ENCODE peak calls at places on chromosomes 16 and 17, in seven cellular contexts. A is brain microvascular endothelial cell, N is upper lobe of right lung, C is HL-60, F is foreskin fibroblast, S is transverse colon, T is heart left ventricle. J is an unnamed sample.

GRCh38 chr17:622356-622755 is 92.3 kb downstream of the VPS53 start:
- DNase-seq in F (no peak), T (no peak), N (no peak), A (peak), C (no peak), S (no peak), J (no peak)

GRCh38 chr16:48053346-48053745 is 102.4 kb downstream of the ABCC12 start:
- DNase-seq in N (peak), T (no peak), F (peak), C (no peak), S (no peak), A (peak), J (no peak)

GRCh38 chr17:61813211-61813610 is 50.1 kb downstream of the BRIP1 start:
- DNase-seq in A (no peak), N (no peak), S (no peak), C (no peak), F (no peak), T (no peak), J (no peak)

GRCh38 chr16:30084816-30085159 is 6.9 kb downstream of the TBX6 start:
- DNase-seq in N (no peak), F (no peak), T (no peak), S (no peak), A (no peak), C (no peak), J (no peak)

GRCh38 chr17:41984454-41984853 is 17.9 kb downstream of the CNP start:
- DNase-seq in A (no peak), T (no peak), F (no peak), C (no peak), N (no peak), S (no peak), J (no peak)

GRCh38 chr17:79630120-79630519 is 19.3 kb upstream of the RBFOX3 start:
- DNase-seq in C (no peak), A (no peak), T (peak), S (no peak), N (peak), F (no peak), J (peak)

GRCh38 chr17:5642752-5643151 is 58.4 kb upstream of the NLRP1 start:
- DNase-seq in F (no peak), N (no peak), C (no peak), A (no peak), T (no peak), S (no peak), J (no peak)

GRCh38 chr17:45794840-45795239 is 10.7 kb downstream of the CRHR1 start:
- DNase-seq in F (no peak), A (no peak), C (no peak), T (no peak), N (no peak), S (no peak), J (no peak)

GRCh38 chr16:24539850-24540484 is 601 bp downstream of the RBBP6 start:
- DNase-seq in S (peak), T (peak), A (no peak), N (peak), C (peak), F (peak), J (peak)

GRCh38 chr16:29745126-29745852 is 501 bp downstream of the C16orf54 start:
- DNase-seq in T (no peak), F (no peak), N (peak), A (no peak), S (peak), C (peak), J (no peak)

GRCh38 chr16:49704586-49705155 is 151.2 kb downstream of the ZNF423 start:
- DNase-seq in T (no peak), N (no peak), A (no peak), S (no peak), F (no peak), C (no peak), J (no peak)

GRCh38 chr16:72856797-72857196 is 191.1 kb downstream of the ZFHX3 start:
- DNase-seq in S (no peak), A (peak), F (peak), N (peak), T (no peak), C (no peak), J (peak)

GRCh38 chr16:30761427-30761927 is 385 bp downstream of the CFAP119 start:
- DNase-seq in S (peak), N (peak), T (no peak), C (no peak), F (no peak), A (no peak), J (peak)

GRCh38 chr16:85878875-85879274 is 20.1 kb upstream of the IRF8 start:
- DNase-seq in A (peak), S (no peak), C (no peak), F (peak), T (no peak), N (no peak), J (no peak)

GRCh38 chr17:2963332-2964027 is 99.9 kb downstream of the OR1D5 start:
- DNase-seq in T (no peak), A (no peak), F (no peak), C (no peak), N (peak), S (no peak), J (no peak)

GRCh38 chr17:18185832-18186231 is 2.2 kb downstream of the ALKBH5 start:
- DNase-seq in S (no peak), C (no peak), F (peak), A (no peak), T (no peak), N (no peak), J (no peak)

GRCh38 chr17:1365445-1366039 is 34.5 kb downstream of the YWHAE start:
- DNase-seq in A (peak), N (no peak), T (peak), F (peak), S (peak), C (no peak), J (no peak)

GRCh38 chr17:80279895-80280294 is 19.2 kb downstream of the RNF213 start:
- DNase-seq in S (no peak), F (peak), N (peak), C (no peak), A (peak), T (peak), J (no peak)

GRCh38 chr17:79728169-79728907 is 2.4 kb upstream of the ENPP7 start:
- DNase-seq in F (peak), T (peak), N (peak), S (peak), A (peak), C (peak), J (no peak)

GRCh38 chr16:31409433-31409832 is 16.3 kb downstream of the ITGAD start:
- DNase-seq in F (no peak), S (no peak), T (no peak), A (no peak), N (no peak), C (no peak), J (no peak)

GRCh38 chr16:23013484-23013883 is 135.8 kb downstream of the USP31 start:
- DNase-seq in C (no peak), F (peak), S (no peak), A (peak), N (no peak), T (no peak), J (no peak)

GRCh38 chr16:6947291-6947690 is 385.4 kb upstream of the RBFOX1 start:
- DNase-seq in N (no peak), F (no peak), T (no peak), C (no peak), S (no peak), A (no peak), J (no peak)

GRCh38 chr16:66858740-66859396 is 14.7 kb downstream of the CA7 start:
- DNase-seq in F (peak), T (peak), N (peak), S (no peak), C (no peak), A (no peak), J (no peak)

GRCh38 chr16:27844826-27845225 is 218.7 kb downstream of the GSG1L start:
- DNase-seq in S (no peak), N (peak), F (no peak), A (no peak), C (no peak), T (no peak), J (peak)

GRCh38 chr17:5943991-5944390 is 126.2 kb upstream of the WSCD1 start:
- DNase-seq in F (no peak), S (no peak), A (no peak), N (no peak), C (no peak), T (no peak), J (no peak)

GRCh38 chr16:74606521-74607309 is at the start of gene GLG1:
- DNase-seq in F (peak), A (peak), N (peak), C (peak), S (peak), T (peak), J (peak)

GRCh38 chr17:39921323-39921722 is 2.9 kb upstream of the GSDMB start:
- DNase-seq in C (peak), T (no peak), S (no peak), A (no peak), F (no peak), N (no peak), J (no peak)

GRCh38 chr16:23072769-23073549 is 76.3 kb downstream of the USP31 start:
- DNase-seq in C (no peak), T (no peak), N (no peak), S (no peak), A (peak), F (peak), J (no peak)

GRCh38 chr17:47801176-47801765 is 20.3 kb downstream of the OSBPL7 start:
- DNase-seq in N (no peak), F (no peak), A (no peak), S (no peak), C (no peak), T (no peak), J (peak)

GRCh38 chr16:89696598-89697128 is 4.8 kb downstream of the SPATA2L start:
- DNase-seq in N (no peak), T (no peak), C (no peak), F (peak), A (no peak), S (peak), J (peak)

GRCh38 chr17:62614142-62614541 is 13.3 kb upstream of the MRC2 start:
- DNase-seq in N (no peak), A (peak), F (peak), S (no peak), T (no peak), C (no peak), J (no peak)

GRCh38 chr16:53356478-53357207 is 77.6 kb upstream of the RBL2 start:
- DNase-seq in A (no peak), N (no peak), T (no peak), S (no peak), F (no peak), C (no peak), J (no peak)
- TF ChIP-seq CTCF in A (peak), N (no peak), T (no peak), S (no peak), F (no peak), C (no peak), J (peak)

DNA sequence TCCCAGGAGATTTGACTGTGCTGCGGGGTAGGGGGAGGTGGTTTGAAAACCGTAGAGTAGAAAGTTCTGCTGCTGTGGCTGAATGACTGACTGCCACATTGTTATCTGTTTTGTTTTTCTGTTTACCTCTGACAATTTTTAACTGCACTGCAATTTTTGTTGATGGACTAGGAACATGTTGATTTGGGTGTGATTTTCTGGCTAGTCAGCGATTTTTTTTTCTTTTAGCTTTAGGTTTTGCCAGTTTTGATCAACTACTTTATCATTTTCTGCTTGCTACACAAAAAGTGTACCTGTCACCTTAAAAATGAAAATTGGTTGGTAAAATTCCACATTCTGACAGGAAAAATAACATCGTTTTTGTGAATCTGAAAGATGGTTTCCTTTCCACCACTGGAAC is 79.4 kb downstream of the PCTP start:
- DNase-seq in F (no peak), A (no peak), T (no peak), S (no peak), C (no peak), N (no peak), J (no peak)
- TF ChIP-seq CTCF in F (no peak), A (no peak), T (no peak), S (no peak), C (no peak), N (no peak), J (no peak)

GRCh38 chr17:50620237-50620636 is 14.4 kb upstream of the ABCC3 start:
- DNase-seq in N (no peak), A (no peak), S (no peak), C (no peak), F (no peak), T (no peak), J (no peak)

GRCh38 chr17:50621562-50621961 is 13.1 kb upstream of the ABCC3 start:
- DNase-seq in F (no peak), N (no peak), A (no peak), S (no peak), T (no peak), C (no peak), J (no peak)

GRCh38 chr17:50618941-50619340 is 15.7 kb upstream of the ABCC3 start:
- DNase-seq in S (no peak), F (no peak), T (no peak), N (no peak), A (no peak), C (no peak), J (no peak)

GRCh38 chr17:50619489-50619888 is 15.2 kb upstream of the ABCC3 start:
- DNase-seq in A (no peak), N (no peak), F (no peak), S (no peak), C (no peak), T (no peak), J (no peak)

DNA sequence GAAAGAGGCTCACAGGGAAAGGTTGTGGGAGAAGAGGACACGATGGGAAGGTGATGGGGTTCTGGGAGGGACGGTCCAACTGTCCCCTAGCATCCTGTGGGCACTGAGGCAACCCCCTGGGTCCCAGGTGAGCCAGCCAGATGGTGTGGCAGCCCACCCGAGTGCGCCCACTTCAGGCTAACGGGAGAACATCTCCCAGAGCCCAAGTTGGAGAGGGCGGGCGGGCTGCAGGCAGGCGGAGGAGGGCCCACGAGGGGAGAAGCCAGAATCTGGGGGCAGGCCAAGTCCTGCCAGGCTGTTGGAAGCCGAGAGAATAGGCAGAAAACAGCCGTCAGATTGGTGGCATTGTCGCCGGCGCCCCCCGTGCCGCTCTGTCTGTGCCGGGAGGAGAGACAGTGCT is 13.8 kb upstream of the ABCC3 start:
- DNase-seq in F (no peak), C (no peak), A (no peak), N (no peak), T (no peak), S (no peak), J (no peak)
- TF ChIP-seq CTCF in F (no peak), C (no peak), A (peak), N (no peak), T (no peak), S (no peak), J (no peak)

GRCh38 chr16:15642557-15643452 is at the start of gene MARF1:
- DNase-seq in C (peak), F (peak), A (peak), T (peak), N (peak), S (peak), J (peak)
- TF ChIP-seq CTCF in C (peak), F (peak), A (peak), T (peak), N (peak), S (peak), J (peak)

DNA sequence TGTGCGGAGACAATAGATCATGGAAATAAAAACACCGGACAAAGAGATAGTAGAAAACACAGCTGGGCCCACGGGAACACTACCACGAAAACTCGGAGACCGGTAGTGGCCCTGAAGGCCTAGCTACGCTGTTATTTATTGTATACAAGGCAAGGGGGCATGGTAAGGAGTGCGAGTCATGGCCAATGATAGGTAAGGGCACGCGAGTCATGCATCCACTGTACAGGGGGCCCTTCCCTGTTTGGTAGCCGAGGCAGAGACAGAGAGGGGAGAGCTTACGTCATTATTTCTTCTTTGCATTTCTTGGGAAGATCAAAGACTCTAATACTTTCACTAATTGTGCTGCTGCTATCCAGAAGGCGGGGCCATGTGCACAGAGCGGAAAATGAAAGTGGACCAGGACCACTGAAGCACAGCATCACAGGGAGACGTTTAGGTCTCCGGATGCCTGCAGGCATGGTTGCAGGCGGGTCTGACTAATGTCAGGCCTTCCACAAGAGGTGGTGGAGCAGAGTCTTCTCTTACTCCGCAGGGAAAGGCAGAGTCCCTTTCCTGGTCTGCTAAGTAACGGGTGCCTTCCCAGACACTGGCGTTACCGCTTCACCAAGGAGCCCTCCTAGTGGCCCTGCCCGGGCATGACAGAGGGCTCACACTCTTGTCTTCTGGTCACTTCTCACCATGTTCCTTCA is 74.4 kb upstream of the ARL4D start:
- DNase-seq in S (no peak), C (no peak), N (no peak), T (no peak), A (no peak), F (no peak), J (no peak)
- TF ChIP-seq CTCF in S (no peak), C (no peak), N (peak), T (no peak), A (peak), F (no peak), J (peak)

GRCh38 chr16:2586241-2586640 is 48.4 kb downstream of the PDPK1 start:
- DNase-seq in F (no peak), S (no peak), N (peak), A (no peak), T (no peak), C (no peak), J (peak)
- TF ChIP-seq CTCF in F (peak), S (no peak), N (no peak), A (peak), T (no peak), C (no peak), J (peak)

DNA sequence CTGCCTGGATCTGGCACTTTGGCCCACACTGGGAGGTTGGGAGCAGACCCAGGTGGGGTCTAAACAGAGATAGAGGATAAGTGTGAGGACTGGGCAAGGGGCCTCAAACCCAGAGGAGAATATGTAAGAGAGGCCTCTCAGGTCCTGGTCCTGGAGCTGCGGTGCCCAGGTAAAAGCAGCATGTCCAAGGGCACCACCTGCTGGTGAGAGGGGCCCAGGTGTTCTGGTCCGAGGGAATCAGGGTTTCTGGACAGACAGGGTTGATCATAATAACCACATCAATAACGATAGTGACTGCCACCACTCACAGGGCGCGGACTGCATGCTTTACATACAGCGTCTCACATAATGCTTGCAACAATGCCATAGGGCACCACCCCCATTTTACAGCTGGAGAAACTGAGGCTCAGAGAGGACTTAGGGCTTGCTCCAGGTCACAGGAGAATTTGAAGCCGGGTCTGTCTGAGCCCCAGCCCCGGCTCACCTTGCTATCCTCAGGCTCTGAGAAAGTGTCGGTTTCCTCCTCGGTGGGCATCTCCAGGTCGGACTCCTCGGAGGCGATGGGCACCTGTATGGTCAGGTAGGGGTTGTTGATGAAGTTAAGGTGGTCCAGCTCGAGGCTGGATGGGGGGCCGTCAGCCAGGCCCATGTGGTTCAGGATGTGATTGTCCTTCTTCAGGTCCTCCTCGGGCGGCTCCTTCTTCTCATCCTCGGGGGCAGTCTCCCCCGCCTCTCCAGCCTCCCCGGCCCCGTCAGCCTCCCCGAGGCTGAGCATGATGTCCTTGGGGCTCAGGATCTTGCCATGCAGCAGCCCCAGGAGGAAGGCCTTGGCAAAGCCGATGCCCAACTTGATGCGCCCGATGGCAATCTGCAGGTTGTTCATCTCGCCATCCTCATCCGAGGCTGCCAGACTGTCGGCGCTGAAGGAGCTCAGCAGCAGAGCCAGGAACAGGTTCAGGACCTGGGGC is 19.1 kb upstream of the CD79B start:
- DNase-seq in S (peak), A (no peak), N (no peak), C (no peak), T (no peak), F (no peak), J (no peak)
- TF ChIP-seq CTCF in S (peak), A (peak), N (peak), C (no peak), T (peak), F (no peak), J (peak)

GRCh38 chr17:55053855-55054254 is 85.3 kb downstream of the STXBP4 start:
- DNase-seq in S (no peak), A (no peak), N (no peak), T (no peak), C (no peak), F (peak), J (no peak)
- TF ChIP-seq CTCF in S (peak), A (peak), N (peak), T (peak), C (no peak), F (peak), J (peak)